ENCODE peak calls at places on chromosomes 12 and 14, in five cellular contexts. M is HFF-Myc, Q is brain microvascular endothelial cell, W is bronchial epithelial cell, S is cardiac fibroblast. T is an unnamed sample.

GRCh38 chr14:72644758-72645489 is 249.0 kb downstream of the DPF3 start:
- DNase-seq in M (no peak), Q (no peak), W (no peak), S (no peak), T (no peak)

GRCh38 chr14:99201351-99202073 is 70.5 kb downstream of the BCL11B start:
- DNase-seq in Q (no peak), W (no peak), M (no peak), S (no peak), T (no peak)

GRCh38 chr14:24427537-24428508 is 1.6 kb downstream of the CBLN3 start:
- DNase-seq in W (no peak), S (no peak), M (no peak), Q (no peak), T (no peak)

GRCh38 chr12:2053675-2054070 is 886 bp downstream of the CACNA1C start:
- DNase-seq in W (no peak), M (no peak), S (no peak), Q (no peak), T (no peak)

GRCh38 chr12:93502802-93503623 is 35.7 kb downstream of the MRPL42 start:
- DNase-seq in M (no peak), S (peak), Q (peak), W (peak), T (peak)

GRCh38 chr14:94601961-94602391 is 10.2 kb upstream of the SERPINA3 start:
- DNase-seq in W (peak), M (peak), S (peak), Q (peak), T (peak)

GRCh38 chr12:56163533-56164344 is 5.6 kb downstream of the MYL6 start:
- DNase-seq in S (peak), M (no peak), Q (no peak), W (no peak), T (no peak)

GRCh38 chr12:87866602-87867292 is 162.5 kb downstream of the C12orf50 start:
- DNase-seq in W (peak), S (peak), M (peak), Q (no peak), T (peak)

GRCh38 chr12:49121047-49121696 is 10.0 kb downstream of the TUBA1B start:
- DNase-seq in S (peak), W (peak), Q (peak), M (no peak), T (peak)

GRCh38 chr12:51242896-51243295 is 4.3 kb downstream of the DAZAP2 start:
- DNase-seq in Q (no peak), S (no peak), M (no peak), W (no peak), T (no peak)

GRCh38 chr12:39623919-39624318 is 4.3 kb upstream of the ABCD2 start:
- DNase-seq in S (peak), M (no peak), Q (no peak), W (peak), T (peak)

GRCh38 chr12:118059645-118060275 is 1.2 kb downstream of the WSB2 start:
- DNase-seq in W (peak), S (peak), Q (no peak), M (no peak), T (no peak)

GRCh38 chr12:53949631-53950440 is 4.9 kb upstream of the HOXC12 start:
- DNase-seq in Q (no peak), M (no peak), W (no peak), S (no peak), T (no peak)

GRCh38 chr14:81471062-81471461 is 62.6 kb downstream of the SEL1L start:
- DNase-seq in M (no peak), W (no peak), S (no peak), Q (no peak), T (no peak)

GRCh38 chr12:81759215-81759991 is at the start of gene PPFIA2:
- DNase-seq in M (no peak), Q (peak), W (no peak), S (peak), T (peak)

GRCh38 chr12:124913474-124914391 is 717 bp downstream of the UBC start:
- DNase-seq in W (peak), Q (peak), M (no peak), S (peak), T (peak)

GRCh38 chr14:69658664-69659261 is 47.4 kb downstream of the SUSD6 start:
- DNase-seq in W (peak), M (no peak), S (peak), Q (peak), T (peak)

GRCh38 chr12:103583008-103583407 is 4.1 kb upstream of the STAB2 start:
- DNase-seq in M (no peak), Q (no peak), S (no peak), W (peak), T (peak)

GRCh38 chr14:69090187-69090789 is 62.6 kb downstream of the DCAF5 start:
- DNase-seq in Q (peak), S (peak), W (peak), M (no peak), T (peak)

GRCh38 chr12:118714051-118714460 is 267.3 kb upstream of the SRRM4 start:
- DNase-seq in S (no peak), Q (no peak), W (peak), M (no peak), T (no peak)

GRCh38 chr12:109729837-109730200 is 16.2 kb downstream of the FAM222A start:
- DNase-seq in Q (no peak), M (no peak), W (no peak), S (no peak), T (no peak)

GRCh38 chr12:112112423-112113132 is 4.0 kb upstream of the NAA25 start:
- DNase-seq in M (no peak), Q (no peak), S (no peak), W (peak), T (peak)

GRCh38 chr12:122860854-122861585 is 25.8 kb downstream of the HIP1R start:
- DNase-seq in M (no peak), W (no peak), Q (no peak), S (no peak), T (no peak)

GRCh38 chr12:124764870-124765570 is 98.6 kb downstream of the SCARB1 start:
- DNase-seq in S (peak), Q (peak), W (no peak), M (peak), T (peak)

GRCh38 chr14:99232406-99233214 is 39.4 kb downstream of the BCL11B start:
- DNase-seq in W (no peak), Q (no peak), S (no peak), M (no peak), T (no peak)

GRCh38 chr12:5395443-5396401 is 36.2 kb upstream of the NTF3 start:
- DNase-seq in Q (no peak), S (no peak), W (peak), M (no peak), T (peak)

GRCh38 chr14:67428501-67429031 is 16.6 kb upstream of the PLEK2 start:
- DNase-seq in W (peak), Q (peak), S (peak), M (peak), T (peak)

GRCh38 chr12:131530427-131530826 is 180.5 kb upstream of the SFSWAP start:
- DNase-seq in W (no peak), M (no peak), S (no peak), Q (no peak), T (no peak)

GRCh38 chr14:80213602-80214001 is 2.3 kb upstream of the DIO2 start:
- DNase-seq in Q (peak), S (peak), M (peak), W (peak), T (peak)

GRCh38 chr14:103905861-103906456 is 22.3 kb upstream of the TDRD9 start:
- DNase-seq in S (no peak), W (no peak), Q (no peak), M (no peak), T (no peak)

GRCh38 chr14:65286443-65286842 is 126.1 kb upstream of the FUT8 start:
- DNase-seq in W (no peak), Q (no peak), S (no peak), M (no peak), T (no peak)

GRCh38 chr12:53989227-53990113 is 4.5 kb downstream of the HOXC10 start:
- DNase-seq in M (no peak), Q (no peak), S (peak), W (peak), T (peak)

GRCh38 chr12:38132139-38132538 is 184.4 kb upstream of the ALG10B start:
- DNase-seq in M (no peak), S (no peak), Q (no peak), W (no peak), T (no peak)

GRCh38 chr12:86551146-86551571 is 295.0 kb upstream of the MGAT4C start:
- DNase-seq in W (no peak), S (no peak), M (no peak), Q (no peak), T (no peak)

GRCh38 chr12:124758266-124759200 is 105.1 kb downstream of the SCARB1 start:
- DNase-seq in S (no peak), W (no peak), Q (no peak), M (no peak), T (no peak)

GRCh38 chr14:57068511-57068910 is 200.2 kb downstream of the EXOC5 start:
- DNase-seq in W (no peak), S (no peak), M (no peak), Q (no peak), T (no peak)

GRCh38 chr14:57069702-57070101 is 199.0 kb downstream of the EXOC5 start:
- DNase-seq in W (no peak), S (no peak), M (no peak), Q (no peak), T (no peak)

GRCh38 chr14:57066463-57066862 is 202.2 kb downstream of the EXOC5 start:
- DNase-seq in S (no peak), W (no peak), M (no peak), Q (no peak), T (no peak)

GRCh38 chr14:57071639-57072038 is 197.1 kb downstream of the EXOC5 start:
- DNase-seq in S (no peak), W (no peak), Q (no peak), M (no peak), T (no peak)

DNA sequence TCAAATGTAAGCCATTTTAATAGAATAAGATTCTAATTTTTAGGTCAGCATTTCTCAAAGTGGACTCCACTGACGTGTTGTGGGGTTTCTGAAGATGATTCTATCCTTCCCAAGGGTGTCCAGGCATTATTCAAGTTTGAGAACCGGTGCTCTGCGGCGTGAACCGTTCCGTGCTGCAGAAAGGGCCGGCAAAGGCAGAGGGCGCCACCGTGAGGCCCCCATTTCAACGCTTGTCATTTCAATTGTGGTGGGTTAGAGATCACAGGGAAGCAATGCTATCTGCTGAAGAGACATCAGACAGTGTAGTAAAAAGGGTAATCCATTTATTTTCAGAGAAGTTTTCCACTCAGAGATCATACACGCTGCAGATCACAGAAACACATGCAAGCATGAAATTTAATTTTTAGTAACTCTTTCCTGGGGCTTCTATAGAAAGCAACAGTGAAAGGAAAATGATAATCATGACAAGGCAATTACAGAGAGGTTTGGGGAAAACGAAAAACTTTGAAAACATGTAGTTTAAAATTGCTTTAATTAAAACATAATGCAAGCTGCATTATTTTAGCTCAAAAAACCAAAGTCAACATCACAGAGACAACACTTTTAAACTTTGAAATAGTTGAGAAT is 201.7 kb downstream of the EXOC5 start:
- DNase-seq in W (peak), M (no peak), Q (peak), S (peak), T (peak)
- TF ChIP-seq CTCF in W (peak), M (peak), Q (peak), S (peak), T (peak)

GRCh38 chr12:89208661-89209096 is 143.6 kb downstream of the DUSP6 start:
- DNase-seq in W (no peak), Q (no peak), M (no peak), S (peak), T (no peak)
- H3K4me3 ChIP-seq in W (no peak), Q (no peak), M (no peak), S (no peak), T (no peak)

GRCh38 chr14:101119830-101120571 is 216.5 kb upstream of the RTL1 start:
- DNase-seq in S (no peak), Q (no peak), M (no peak), W (no peak), T (no peak)
- TF ChIP-seq CTCF in S (no peak), Q (no peak), M (no peak), W (no peak), T (no peak)

GRCh38 chr12:121632069-121632970 is 6.0 kb downstream of the ORAI1 start:
- DNase-seq in W (no peak), Q (no peak), S (no peak), M (no peak), T (no peak)
- H3K4me3 ChIP-seq in W (no peak), Q (no peak), S (no peak), M (no peak), T (no peak)

GRCh38 chr14:76773188-76773885 is 12.1 kb downstream of the VASH1 start:
- DNase-seq in W (peak), M (peak), S (peak), Q (peak), T (peak)
- TF ChIP-seq CTCF in W (peak), M (no peak), S (peak), Q (peak), T (peak)

GRCh38 chr14:88791252-88791621 is 1.5 kb downstream of the EML5 start:
- DNase-seq in W (no peak), Q (no peak), M (no peak), S (no peak), T (no peak)

GRCh38 chr14:88790501-88791251 is 2.1 kb downstream of the EML5 start:
- DNase-seq in Q (no peak), S (no peak), W (no peak), M (no peak), T (no peak)

GRCh38 chr14:88791629-88792571 is 853 bp downstream of the EML5 start:
- DNase-seq in Q (no peak), S (no peak), M (no peak), W (no peak), T (no peak)

GRCh38 chr14:88792572-88793258 is at the start of gene EML5:
- DNase-seq in S (peak), Q (peak), M (peak), W (peak), T (peak)

GRCh38 chr14:88793259-88793625 is 489 bp upstream of the EML5 start:
- DNase-seq in W (no peak), Q (no peak), M (no peak), S (no peak), T (no peak)
- H3K4me3 ChIP-seq in W (peak), Q (peak), M (peak), S (peak), T (peak)

DNA sequence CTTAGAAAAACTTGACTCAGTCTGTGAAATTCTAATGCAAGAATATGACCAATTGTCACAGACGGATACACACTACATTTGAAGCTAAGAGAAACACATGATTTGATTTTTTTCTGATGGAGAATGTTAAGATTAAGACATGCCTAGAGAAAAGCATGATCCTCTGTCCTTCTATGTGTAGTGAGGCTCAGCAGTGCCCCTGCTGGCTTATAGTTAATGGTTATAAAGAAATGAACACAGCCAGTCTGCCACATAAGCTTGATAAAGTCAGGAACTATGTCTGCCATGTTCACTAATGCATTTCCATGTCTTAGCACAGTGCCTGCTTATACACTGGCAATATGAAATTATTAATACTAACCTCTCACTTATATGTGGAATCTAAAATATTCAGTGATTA is 168.1 kb upstream of the DAAM1 start:
- DNase-seq in W (peak), Q (peak), M (no peak), S (peak), T (peak)
- TF ChIP-seq CTCF in W (peak), Q (peak), M (peak), S (peak), T (peak)

T was measured in epithelial cell of esophagus.